ENCODE peak calls at places on chromosomes 7 and 10, in six cellular contexts. H, W, R, Q, C and Y are unnamed samples.

GRCh38 chr10:134205-134742 is 981 bp upstream of the ZMYND11 start:
- DNase-seq in Q (no peak), R (no peak), H (no peak), C (peak; percentile 54), W (no peak), Y (peak; percentile 30)

GRCh38 chr10:91610444-91610843 is 22.4 kb downstream of the PPP1R3C start:
- DNase-seq in W (no peak), C (no peak), H (no peak), Q (no peak), R (no peak), Y (no peak)

GRCh38 chr7:91266067-91266930 is 2.1 kb downstream of the FZD1 start:
- DNase-seq in C (no peak), H (no peak), W (peak; percentile 35), Q (no peak), R (peak; percentile 49), Y (peak; percentile 25)

GRCh38 chr7:131424219-131424822 is 96.6 kb downstream of the MKLN1 start:
- DNase-seq in Q (no peak), C (no peak), R (no peak), W (no peak), H (no peak), Y (no peak)

GRCh38 chr7:26538683-26539082 is 247.0 kb downstream of the SNX10 start:
- DNase-seq in R (no peak), H (no peak), C (no peak), Q (no peak), W (no peak), Y (no peak)

GRCh38 chr7:44911911-44912310 is 26.6 kb upstream of the PURB start:
- DNase-seq in H (no peak), W (peak; percentile 40), C (no peak), Q (no peak), R (no peak), Y (peak; percentile 15)

GRCh38 chr10:97574374-97575100 is 2.0 kb downstream of the ANKRD2 start:
- DNase-seq in H (peak; percentile 86), W (peak; percentile 37), C (no peak), Q (peak; percentile 56), R (peak; percentile 75), Y (peak; percentile 60)

GRCh38 chr10:10716972-10717371 is 300.7 kb upstream of the CELF2 start:
- DNase-seq in Q (no peak), H (no peak), W (no peak), R (no peak), C (no peak), Y (no peak)

GRCh38 chr7:147412782-147413186 is 1177.8 kb upstream of the C7orf33 start:
- DNase-seq in C (no peak), Q (no peak), R (no peak), W (no peak), H (no peak), Y (no peak)

GRCh38 chr7:93890041-93890463 is 501 bp downstream of the TFPI2 start:
- DNase-seq in H (no peak), W (peak; percentile 17), R (peak; percentile 43), C (no peak), Q (peak; percentile 6), Y (no peak)

DNA sequence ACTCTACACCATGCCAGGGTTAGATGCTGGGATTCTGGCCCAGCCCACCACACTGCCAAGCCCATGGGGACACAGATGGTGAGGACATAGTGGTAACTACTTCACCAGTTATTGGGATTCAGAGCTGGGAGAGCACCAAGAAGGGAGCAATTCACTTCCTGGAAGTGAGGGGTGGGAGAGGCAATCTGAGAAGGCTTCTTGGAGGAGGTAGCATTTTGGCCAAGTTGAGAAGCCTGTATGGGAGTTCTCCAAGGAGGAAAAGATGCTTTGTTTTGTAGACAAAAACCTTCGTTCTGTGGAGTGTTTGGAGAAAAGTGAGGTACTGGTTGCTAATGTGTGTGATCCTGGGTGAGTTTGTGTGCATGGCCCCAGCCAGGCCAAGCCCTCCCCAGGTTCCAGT is 3.8 kb upstream of the PRKRIP1 start:
- DNase-seq in C (no peak), H (no peak), W (no peak), Q (no peak), R (no peak), Y (no peak)
- H3K9me3 ChIP-seq in C (no peaks in the 10 kb centered on the region), H (no peaks in the 10 kb centered on the region), W (no peaks in the 10 kb centered on the region), Q (no peaks in the 10 kb centered on the region), R (no peaks in the 10 kb centered on the region), Y (no peaks in the 10 kb centered on the region)

GRCh38 chr10:105700327-105700726 is 1059.2 kb downstream of the SORCS3 start:
- DNase-seq in Q (no peak), W (no peak), R (no peak), H (no peak), C (no peak), Y (no peak)
- TF ChIP-seq CTCF in Q (no peak), W (no peak), R (no peak), H (no peak), C (no peak), Y (no peak)

DNA sequence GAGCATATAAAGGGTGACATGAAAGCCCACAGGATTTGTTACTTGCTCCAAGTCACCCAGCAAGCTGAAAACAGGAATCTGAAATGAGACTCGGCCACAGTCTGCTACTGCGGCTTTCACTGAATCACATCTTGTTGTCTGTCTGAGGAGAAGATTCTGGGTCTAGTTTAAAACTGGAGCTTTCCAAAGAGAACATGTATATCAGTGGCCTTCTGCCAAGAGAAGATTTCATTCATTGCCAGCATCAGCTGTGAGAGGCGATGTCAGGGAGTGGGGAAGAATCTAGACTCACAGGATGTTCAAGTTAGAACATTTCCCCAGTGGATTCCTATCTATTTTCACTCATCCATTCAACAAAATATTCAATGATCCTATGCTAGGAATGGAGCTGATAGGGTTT is 122.8 kb downstream of the GALNT17 start:
- DNase-seq in C (no peak), Q (no peak), W (no peak), R (no peak), H (no peak), Y (no peak)
- H3K9me3 ChIP-seq in C (peaks cover 2% of the 10 kb centered on the region), Q (no peaks in the 10 kb centered on the region), W (no peaks in the 10 kb centered on the region), R (no peaks in the 10 kb centered on the region), H (no peaks in the 10 kb centered on the region), Y (no peaks in the 10 kb centered on the region)

DNA sequence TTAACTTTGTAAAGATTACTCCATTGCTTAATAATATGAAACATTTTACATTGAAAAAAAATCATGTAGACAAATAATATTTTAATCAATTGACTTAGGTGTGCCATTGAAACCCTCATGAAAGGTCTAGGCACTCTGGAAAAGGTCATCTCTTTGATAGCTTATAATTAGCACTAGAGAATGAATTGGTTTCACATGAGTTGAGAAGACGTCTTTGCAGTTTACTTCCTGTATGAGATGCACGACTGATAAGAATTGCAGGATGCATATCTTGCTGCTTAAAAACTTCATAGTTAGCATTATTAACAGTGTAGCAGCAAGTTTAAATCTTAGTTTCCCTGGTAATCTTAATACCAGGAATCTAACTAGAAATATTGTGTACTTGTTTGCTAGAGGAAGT is 614.2 kb upstream of the COBL start:
- DNase-seq in H (no peak), W (no peak), R (no peak), Q (no peak), C (no peak), Y (no peak)
- TF ChIP-seq CTCF in H (no peak), W (no peak), R (no peak), Q (no peak), C (no peak), Y (no peak)

DNA sequence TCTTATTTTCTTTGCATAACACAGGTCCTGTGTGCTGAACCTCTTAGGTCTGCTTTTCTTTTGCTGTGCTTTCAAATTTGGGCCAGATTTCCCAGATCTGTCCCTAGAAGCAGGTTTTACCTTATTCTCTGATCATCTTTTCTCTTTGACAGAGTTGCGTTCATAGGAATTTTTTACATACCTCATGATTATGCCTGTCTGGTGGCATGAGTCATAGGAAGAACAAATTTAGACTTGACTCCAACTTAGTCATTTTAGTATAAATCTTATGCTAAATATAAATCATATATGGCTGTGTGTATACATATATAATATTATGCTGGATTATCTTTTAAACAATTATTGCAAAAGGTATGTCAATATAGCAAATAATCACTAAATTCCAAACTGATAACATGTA is 1038.9 kb downstream of the GRM8 start:
- DNase-seq in W (no peak), Q (no peak), H (no peak), C (no peak), R (no peak), Y (no peak)
- H3K9me3 ChIP-seq in W (no peaks in the 10 kb centered on the region), Q (no peaks in the 10 kb centered on the region), H (no peaks in the 10 kb centered on the region), C (no peaks in the 10 kb centered on the region), R (no peaks in the 10 kb centered on the region), Y (no peaks in the 10 kb centered on the region)

GRCh38 chr10:104041891-104042535 is 43.7 kb downstream of the COL17A1 start:
- DNase-seq in Q (no peak), C (no peak), H (no peak), R (no peak), W (no peak), Y (no peak)
- TF ChIP-seq CTCF in Q (no peak), C (no peak), H (no peak), R (no peak), W (no peak), Y (no peak)